ENCODE peak calls at places on chromosomes 16 and 17, in six cellular contexts. G is GM13977; R is stimulated activated naive CD4-positive, alpha-beta T cell; L is activated T-helper 1 cell treated with anti-CD3 and anti-CD28 coated beads, Interleukin-2, amount 50 U/mL, for 16 hours; P is frontal cortex; E is KBM-7. N is an unnamed sample.

GRCh38 chr16:22192261-22193133 is 13.6 kb upstream of the EEF2K start:
- DNase-seq in R (peak; percentile 80), P (no peak), G (peak; percentile 58), E (peak; percentile 90), L (peak; percentile 62), N (no peak)

GRCh38 chr17:2854662-2855061 is 58.4 kb downstream of the RAP1GAP2 start:
- DNase-seq in G (no peak), L (no peak), E (no peak), R (no peak), P (no peak), N (no peak)

GRCh38 chr17:44044092-44044491 is 22.4 kb downstream of the LSM12 start:
- DNase-seq in G (no peak), L (no peak), P (no peak), E (no peak), R (no peak), N (no peak)

GRCh38 chr16:2468142-2468724 is 2.9 kb upstream of the NTN3 start:
- DNase-seq in P (peak; percentile 55), E (no peak), L (no peak), R (no peak), G (peak; percentile 82), N (peak; percentile 93)

GRCh38 chr16:67431077-67431804 is at the start of gene HSD11B2:
- DNase-seq in E (peak; percentile 40), P (peak; percentile 83), G (peak; percentile 75), L (no peak), R (no peak), N (peak; percentile 63)

GRCh38 chr17:19016297-19016696 is 11.7 kb upstream of the FAM83G start:
- DNase-seq in P (no peak), R (no peak), G (no peak), E (no peak), L (no peak), N (no peak)

GRCh38 chr16:3656491-3657468 is 2.3 kb downstream of the DNASE1 start:
- DNase-seq in R (no peak), P (no peak), G (no peak), E (no peak), L (no peak), N (no peak)

GRCh38 chr16:86396318-86396882 is 113.9 kb upstream of the FOXF1 start:
- DNase-seq in E (no peak), R (no peak), G (no peak), L (no peak), P (no peak), N (no peak)

N was measured in NCI-H345.